ENCODE peak calls at places on chromosome 7, in nine cellular contexts. K is coronary artery, G is RWPE1, Z is A673, E is ovary, D is AG09319, T is MCF 10A, U is dorsolateral prefrontal cortex, X is heart right ventricle. J is an unnamed sample.

GRCh38 chr7:92621026-92621540 is 30.9 kb upstream of the FAM133B start:
- DNase-seq in E (peak), T (peak), X (peak), D (peak), U (peak), G (peak), Z (peak), K (no peak), J (peak)

GRCh38 chr7:40964610-40965009 is 738.3 kb downstream of the INHBA start:
- DNase-seq in E (no peak), G (no peak), U (no peak), K (no peak), X (no peak), D (no peak), T (no peak), Z (no peak), J (no peak)

GRCh38 chr7:42262907-42263466 is 26.0 kb upstream of the GLI3 start:
- DNase-seq in G (peak), E (no peak), D (no peak), K (no peak), Z (peak), X (peak), T (peak), U (no peak), J (peak)

GRCh38 chr7:108193593-108194498 is 63.7 kb upstream of the LAMB4 start:
- DNase-seq in E (no peak), D (no peak), Z (no peak), T (peak), K (no peak), U (no peak), X (no peak), G (no peak), J (no peak)

GRCh38 chr7:94394399-94395140 is at the start of gene COL1A2:
- DNase-seq in D (peak), E (peak), Z (peak), K (peak), T (no peak), G (peak), X (peak), U (no peak), J (peak)

GRCh38 chr7:2709553-2710165 is 21.7 kb downstream of the AMZ1 start:
- DNase-seq in D (no peak), E (peak), K (no peak), Z (peak), G (peak), X (peak), T (peak), U (peak), J (no peak)

GRCh38 chr7:39153113-39153512 is 175.4 kb downstream of the POU6F2 start:
- DNase-seq in E (no peak), T (no peak), Z (no peak), G (no peak), D (no peak), K (no peak), U (no peak), X (no peak), J (no peak)

GRCh38 chr7:27263781-27264180 is 21.2 kb downstream of the EVX1 start:
- DNase-seq in E (no peak), U (no peak), Z (no peak), D (no peak), X (no peak), T (no peak), K (no peak), G (no peak), J (no peak)

GRCh38 chr7:156657681-156658080 is 17.1 kb downstream of the RNF32 start:
- DNase-seq in Z (no peak), G (no peak), X (no peak), T (no peak), D (no peak), U (no peak), K (no peak), E (no peak), J (no peak)

GRCh38 chr7:159000859-159001435 is 143.7 kb downstream of the VIPR2 start:
- DNase-seq in D (no peak), Z (no peak), G (no peak), K (no peak), X (no peak), U (no peak), E (no peak), T (no peak), J (no peak)
- TF ChIP-seq CTCF in D (no peak), Z (no peak), G (no peak), K (no peak), X (no peak), U (no peak), E (no peak), T (no peak), J (no peak)

GRCh38 chr7:151863386-151864079 is 13.4 kb downstream of the PRKAG2 start:
- DNase-seq in Z (no peak), G (no peak), U (no peak), X (no peak), K (no peak), E (no peak), D (no peak), T (peak), J (no peak)
- TF ChIP-seq CTCF in Z (no peak), G (no peak), U (no peak), X (no peak), K (no peak), E (no peak), D (no peak), T (peak), J (no peak)

DNA sequence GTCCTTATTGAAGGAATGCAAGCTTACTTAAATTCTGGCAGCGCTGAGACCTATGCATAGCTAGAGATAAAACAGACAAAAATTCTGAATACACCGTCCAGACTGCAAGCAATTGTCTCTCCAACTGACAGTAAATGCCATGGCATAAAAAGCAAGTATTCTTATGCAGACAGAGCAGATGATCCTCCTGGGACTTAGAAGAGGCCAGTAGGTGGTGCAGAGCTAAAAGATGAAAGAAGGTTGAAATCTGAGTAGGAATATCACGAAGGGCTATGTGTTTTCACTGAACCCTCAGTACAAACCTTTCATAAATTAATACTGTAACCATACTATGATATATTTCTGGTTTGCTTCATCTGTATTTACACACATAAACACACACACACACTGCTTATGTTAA is 157.0 kb upstream of the CACNA2D1 start:
- DNase-seq in E (no peak), K (no peak), D (no peak), T (no peak), X (no peak), U (no peak), G (no peak), Z (peak), J (no peak)
- TF ChIP-seq CTCF in E (no peak), K (no peak), D (no peak), T (no peak), X (no peak), U (no peak), G (no peak), Z (peak), J (no peak)

GRCh38 chr7:16471933-16472332 is 6.4 kb upstream of the SOSTDC1 start:
- DNase-seq in D (no peak), G (no peak), K (no peak), T (no peak), X (no peak), Z (no peak), E (no peak), U (no peak), J (no peak)
- TF ChIP-seq CTCF in D (no peak), G (no peak), K (no peak), T (no peak), X (no peak), Z (peak), E (no peak), U (peak), J (peak)

DNA sequence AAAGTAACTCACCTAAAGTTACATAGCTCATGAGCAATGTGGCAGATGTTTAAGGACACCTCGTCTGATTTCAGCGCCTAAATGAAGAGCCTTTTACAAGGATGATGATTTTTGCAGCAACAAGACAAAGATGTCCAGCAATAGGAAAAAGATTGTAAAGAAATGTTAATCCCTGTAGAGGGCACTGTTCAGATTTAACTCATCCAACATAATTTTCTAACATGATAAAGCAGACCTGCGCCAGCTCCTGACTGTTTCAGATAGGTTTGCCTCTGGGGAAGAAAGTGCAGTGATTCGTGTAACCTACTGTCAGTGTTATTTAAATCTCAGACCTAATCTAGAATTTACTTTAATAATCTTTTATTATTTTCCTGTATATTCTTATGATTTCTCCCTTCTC is 595.2 kb downstream of the AUTS2 start:
- DNase-seq in U (no peak), D (no peak), K (no peak), T (no peak), E (no peak), Z (peak), X (no peak), G (no peak), J (no peak)
- TF ChIP-seq CTCF in U (peak), D (no peak), K (no peak), T (no peak), E (no peak), Z (peak), X (peak), G (no peak), J (peak)

DNA sequence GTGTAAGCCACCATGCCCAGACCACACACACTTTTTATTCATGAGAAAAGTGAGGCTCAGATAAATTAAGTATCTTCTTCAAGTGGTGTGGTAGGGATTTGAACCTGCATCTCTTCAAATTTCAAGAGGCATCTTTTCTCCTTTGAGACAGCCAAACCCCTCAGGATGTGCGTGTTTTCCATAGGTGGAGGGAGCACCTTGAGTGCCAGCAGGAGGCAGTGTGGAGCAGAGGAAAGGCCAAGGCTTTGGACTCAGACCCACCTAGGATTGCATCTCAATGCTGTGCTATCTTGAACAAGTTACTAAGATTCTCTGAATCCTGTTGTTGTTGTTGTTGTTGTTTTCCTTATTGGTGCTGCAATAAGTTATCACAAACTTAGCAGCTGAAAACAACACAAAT is 40.2 kb upstream of the MYL10 start:
- DNase-seq in D (no peak), G (no peak), K (no peak), U (no peak), Z (no peak), X (no peak), E (no peak), T (no peak), J (no peak)
- TF ChIP-seq CTCF in D (peak), G (no peak), K (no peak), U (no peak), Z (peak), X (no peak), E (no peak), T (peak), J (peak)